ENCODE peak calls at places on chromosomes 11 and 22, in five cellular contexts. H, A, Z, I and J are unnamed samples.

GRCh38 chr22:19887251-19887985 is 32.7 kb upstream of the GNB1L start:
- DNase-seq in H (no peak), A (no peak), Z (no peak), I (no peak), J (no peak)

GRCh38 chr22:40031766-40032470 is 37.2 kb downstream of the FAM83F start:
- DNase-seq in H (no peak), A (no peak), Z (no peak), I (no peak), J (no peak)

GRCh38 chr22:20607157-20607907 is 99.9 kb downstream of the MED15 start:
- DNase-seq in H (no peak), A (no peak), Z (no peak), I (no peak), J (no peak)

GRCh38 chr22:46425011-46425410 is 89.5 kb downstream of the TRMU start:
- DNase-seq in H (no peak), A (no peak), Z (peak), I (no peak), J (peak)

GRCh38 chr11:108693852-108694251 is 29.0 kb downstream of the DDX10 start:
- DNase-seq in H (no peak), A (no peak), Z (peak), I (no peak), J (peak)

GRCh38 chr11:10803676-10804075 is 5.0 kb downstream of the EIF4G2 start:
- DNase-seq in H (no peak), A (no peak), Z (no peak), I (no peak), J (no peak)

GRCh38 chr11:14124886-14125285 is 162.4 kb downstream of the SPON1 start:
- DNase-seq in H (no peak), A (no peak), Z (no peak), I (no peak), J (no peak)

GRCh38 chr22:28570697-28571373 is 108.8 kb downstream of the TTC28 start:
- DNase-seq in H (no peak), A (no peak), Z (no peak), I (no peak), J (no peak)

GRCh38 chr11:8219257-8220021 is 44.2 kb downstream of the LMO1 start:
- DNase-seq in H (peak), A (no peak), Z (peak), I (peak), J (peak)

GRCh38 chr11:18705651-18706281 is 7.2 kb downstream of the TMEM86A start:
- DNase-seq in H (no peak), A (no peak), Z (no peak), I (no peak), J (no peak)

GRCh38 chr11:27317751-27318150 is 45.3 kb downstream of the CCDC34 start:
- DNase-seq in H (no peak), A (no peak), Z (peak), I (no peak), J (peak)

GRCh38 chr11:35167451-35167954 is 28.5 kb downstream of the CD44 start:
- DNase-seq in H (no peak), A (no peak), Z (peak), I (no peak), J (no peak)

GRCh38 chr11:6681949-6682348 is 1.2 kb downstream of the MRPL17 start:
- DNase-seq in H (peak), A (no peak), Z (peak), I (no peak), J (peak)

GRCh38 chr11:32440920-32441319 is 5.6 kb upstream of the WT1 start:
- DNase-seq in H (no peak), A (no peak), Z (no peak), I (no peak), J (no peak)

GRCh38 chr11:60914620-60915249 is 777 bp downstream of the TMEM109 start:
- DNase-seq in H (peak), A (peak), Z (peak), I (no peak), J (peak)

GRCh38 chr11:15605094-15605493 is 490.4 kb downstream of the INSC start:
- DNase-seq in H (no peak), A (no peak), Z (no peak), I (no peak), J (no peak)

GRCh38 chr22:50245214-50246072 is 620 bp upstream of the TUBGCP6 start:
- DNase-seq in H (no peak), A (no peak), Z (no peak), I (no peak), J (no peak)

GRCh38 chr11:119134389-119134978 is 13.1 kb downstream of the HINFP start:
- DNase-seq in H (no peak), A (no peak), Z (no peak), I (no peak), J (no peak)

GRCh38 chr11:72225411-72225951 is 914 bp downstream of the INPPL1 start:
- DNase-seq in H (peak), A (peak), Z (no peak), I (no peak), J (no peak)

GRCh38 chr22:28544431-28544868 is 135.2 kb downstream of the TTC28 start:
- DNase-seq in H (no peak), A (no peak), Z (peak), I (no peak), J (no peak)

GRCh38 chr22:49571326-49571725 is 256.3 kb downstream of the BRD1 start:
- DNase-seq in H (no peak), A (no peak), Z (no peak), I (no peak), J (no peak)

GRCh38 chr11:134360050-134360835 is 28.5 kb downstream of the GLB1L2 start:
- DNase-seq in H (peak), A (peak), Z (peak), I (no peak), J (peak)

GRCh38 chr22:28172948-28173360 is 253.9 kb upstream of the PITPNB start:
- DNase-seq in H (no peak), A (no peak), Z (peak), I (no peak), J (no peak)

GRCh38 chr11:84857746-84858145 is 769.4 kb downstream of the DLG2 start:
- DNase-seq in H (no peak), A (no peak), Z (peak), I (no peak), J (no peak)

GRCh38 chr11:117600976-117601708 is 195.9 kb downstream of the DSCAML1 start:
- DNase-seq in H (no peak), A (no peak), Z (no peak), I (no peak), J (no peak)

GRCh38 chr11:65997286-65997685 is 4.7 kb downstream of the EIF1AD start:
- DNase-seq in H (no peak), A (no peak), Z (no peak), I (no peak), J (no peak)

GRCh38 chr22:24953294-24954113 is 988 bp downstream of the KIAA1671 start:
- DNase-seq in H (no peak), A (no peak), Z (no peak), I (no peak), J (no peak)

GRCh38 chr11:125164422-125165110 is at the start of gene PKNOX2:
- DNase-seq in H (peak), A (no peak), Z (peak), I (no peak), J (peak)

GRCh38 chr11:116427903-116428637 is 344.7 kb downstream of the BUD13 start:
- DNase-seq in H (no peak), A (no peak), Z (peak), I (no peak), J (no peak)

DNA sequence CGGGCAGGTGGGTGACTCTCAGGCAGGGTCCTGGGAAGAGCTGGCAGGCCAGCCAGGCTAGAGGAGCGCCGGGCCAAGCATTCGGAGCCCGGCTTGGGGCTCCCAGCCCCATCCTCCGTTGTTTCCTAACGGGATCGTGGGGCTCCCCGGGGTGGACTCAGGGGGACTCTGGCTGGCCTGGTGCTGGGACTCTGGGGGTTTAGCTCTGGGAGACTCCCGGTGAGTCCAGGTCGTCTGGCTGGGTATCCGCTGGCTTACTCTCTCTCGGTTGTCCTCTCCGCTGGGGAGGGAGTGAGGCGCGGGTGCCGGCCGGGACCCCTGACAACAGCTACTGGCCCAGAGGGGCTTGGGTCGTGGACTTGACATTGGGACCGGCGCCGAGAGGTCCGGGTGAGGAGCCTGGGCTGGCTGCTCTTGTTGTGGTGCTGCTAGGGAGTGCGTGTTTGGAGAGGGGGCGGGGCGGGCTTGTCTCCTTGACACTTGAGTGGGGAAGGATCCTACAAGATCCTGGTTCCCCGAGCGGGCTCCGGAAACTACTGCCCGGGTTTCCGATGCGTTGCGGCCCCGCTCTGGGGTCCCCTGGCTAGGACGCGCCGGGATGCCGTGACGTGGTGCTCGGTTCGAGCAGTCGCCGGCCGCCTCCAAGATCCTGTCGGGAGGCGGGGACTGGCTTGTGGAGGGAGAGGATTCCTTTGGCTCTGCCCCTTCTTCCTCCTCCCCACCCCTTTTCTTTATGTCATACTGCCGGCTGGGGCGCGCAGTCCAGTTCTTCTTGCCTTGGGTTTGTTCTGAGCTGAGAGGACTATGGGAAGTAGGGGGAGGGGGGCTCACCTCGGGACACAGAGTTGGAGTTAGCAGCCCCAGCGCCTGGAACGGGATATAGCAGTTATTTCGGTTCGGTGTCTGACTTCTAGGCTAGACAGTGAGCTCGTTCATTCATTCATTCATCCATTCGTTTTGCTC is 585 bp downstream of the EMSY start:
- DNase-seq in H (peak), A (peak), Z (peak), I (peak), J (peak)
- TF ChIP-seq CTCF in H (no peak), A (no peak), Z (no peak), I (peak), J (no peak)

GRCh38 chr11:113240790-113241189 is 73.6 kb upstream of the TTC12 start:
- DNase-seq in H (no peak), A (no peak), Z (no peak), I (no peak), J (no peak)

GRCh38 chr11:113245216-113245615 is 69.2 kb upstream of the TTC12 start:
- DNase-seq in H (no peak), A (no peak), Z (no peak), I (no peak), J (no peak)

GRCh38 chr11:113241190-113242051 is 73.0 kb upstream of the TTC12 start:
- DNase-seq in H (no peak), A (no peak), Z (peak), I (no peak), J (peak)

GRCh38 chr11:113242060-113242459 is 72.3 kb upstream of the TTC12 start:
- DNase-seq in H (no peak), A (no peak), Z (no peak), I (no peak), J (no peak)

GRCh38 chr11:113242767-113243397 is 71.5 kb upstream of the TTC12 start:
- DNase-seq in H (peak), A (no peak), Z (peak), I (no peak), J (peak)
- H3K4me3 ChIP-seq in H (no peak), A (no peak), Z (peak), I (peak), J (peak)

GRCh38 chr11:86230196-86230813 is 14.2 kb upstream of the EED start:
- DNase-seq in H (no peak), A (no peak), Z (peak), I (no peak), J (no peak)
- TF ChIP-seq CTCF in H (no peak), A (no peak), Z (no peak), I (no peak), J (peak)

DNA sequence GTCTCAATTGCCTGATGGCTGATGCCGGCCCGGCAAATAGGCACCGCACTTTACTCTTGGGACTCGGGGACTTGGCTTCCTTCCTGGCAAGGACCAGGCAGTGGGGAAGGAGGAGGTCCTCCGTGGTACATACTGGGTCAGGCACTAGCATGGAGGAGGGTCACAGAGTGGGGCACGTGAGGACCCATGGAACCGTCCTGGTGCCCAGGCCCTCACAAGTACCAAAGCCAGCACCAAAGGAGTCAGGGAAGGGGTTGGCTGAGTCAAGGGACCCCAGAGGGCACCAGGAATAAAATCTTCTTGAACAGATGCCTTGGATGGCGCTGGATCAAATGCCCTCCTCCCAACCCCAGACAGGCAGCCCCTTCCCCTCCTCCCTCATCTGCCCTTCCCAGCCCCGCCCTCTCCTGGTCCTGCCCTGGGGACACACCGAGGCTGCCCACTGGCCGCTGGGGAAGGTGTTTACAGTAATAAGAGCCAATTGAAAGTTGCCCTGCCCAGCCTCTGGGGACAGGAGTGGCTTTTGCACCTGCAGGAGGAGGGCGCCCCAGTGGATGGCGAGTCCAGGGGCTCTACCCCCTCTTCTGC is 5.6 kb upstream of the CARNS1 start:
- DNase-seq in H (peak), A (peak), Z (no peak), I (no peak), J (no peak)
- H3K4me3 ChIP-seq in H (peak), A (peak), Z (no peak), I (no peak), J (no peak)

DNA sequence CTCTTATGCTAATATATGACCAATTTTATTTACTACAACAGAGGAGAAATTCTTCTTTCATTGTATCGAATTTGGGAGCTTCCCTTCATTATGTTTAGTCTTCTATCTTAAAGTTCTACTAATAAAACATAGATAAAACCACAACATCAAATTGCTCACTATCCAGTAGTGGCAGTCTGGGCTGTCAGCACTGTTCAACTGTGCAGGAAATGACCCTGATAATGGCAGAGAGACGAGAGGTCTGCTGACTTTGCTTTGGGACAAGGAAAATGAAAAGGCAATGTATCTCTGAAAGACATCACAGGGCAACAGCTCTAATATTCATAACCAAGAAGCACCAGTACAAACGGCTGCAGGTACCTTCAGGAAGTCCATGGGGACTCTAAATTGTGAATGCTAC is 44.4 kb downstream of the CKAP5 start:
- DNase-seq in H (no peak), A (no peak), Z (no peak), I (no peak), J (no peak)
- TF ChIP-seq CTCF in H (no peak), A (no peak), Z (no peak), I (no peak), J (no peak)

GRCh38 chr22:33051960-33052839 is 6.0 kb downstream of the SYN3 start:
- DNase-seq in H (no peak), A (no peak), Z (no peak), I (no peak), J (no peak)

GRCh38 chr22:33057363-33057995 is 702 bp downstream of the SYN3 start:
- DNase-seq in H (no peak), A (no peak), Z (no peak), I (no peak), J (no peak)

GRCh38 chr22:33054276-33054675 is 3.9 kb downstream of the SYN3 start:
- DNase-seq in H (no peak), A (no peak), Z (no peak), I (no peak), J (no peak)

GRCh38 chr22:33053323-33053722 is 4.9 kb downstream of the SYN3 start:
- DNase-seq in H (no peak), A (no peak), Z (no peak), I (no peak), J (no peak)

GRCh38 chr22:33056108-33056507 is 2.1 kb downstream of the SYN3 start:
- DNase-seq in H (no peak), A (peak), Z (no peak), I (no peak), J (no peak)
- H3K4me3 ChIP-seq in H (no peak), A (no peak), Z (no peak), I (no peak), J (no peak)